ENCODE peak calls at places on chromosomes 13 and 19, in four cellular contexts. One of them, this sample, is unnamed.

GRCh38 chr19:14479985-14480694 is 5.0 kb upstream of the PTGER1 start:
- DNase-seq in GM23338: peak; percentile 89
- DNase-seq in H1: no peak
- DNase-seq in GM12878: no peak
- DNase-seq in this sample: peak; percentile 86

GRCh38 chr19:10228925-10229324 is 2.2 kb downstream of the S1PR2 start:
- DNase-seq in GM12878: no peak
- DNase-seq in GM23338: peak; percentile 87
- DNase-seq in H1: no peak
- DNase-seq in this sample: peak; percentile 65

GRCh38 chr19:6228523-6229215 is 51.1 kb downstream of the MLLT1 start:
- DNase-seq in GM23338: no peak
- DNase-seq in GM12878: no peak
- DNase-seq in H1: no peak
- DNase-seq in this sample: no peak

GRCh38 chr13:44447783-44448182 is 74.2 kb downstream of the SERP2 start:
- DNase-seq in GM12878: no peak
- DNase-seq in H1: no peak
- DNase-seq in GM23338: no peak
- DNase-seq in this sample: no peak

GRCh38 chr19:57233207-57233606 is 2.4 kb downstream of the AURKC start:
- DNase-seq in GM23338: no peak
- DNase-seq in GM12878: no peak
- DNase-seq in H1: no peak
- DNase-seq in this sample: no peak

GRCh38 chr19:54162241-54162805 is 2.8 kb upstream of the LENG1 start:
- DNase-seq in GM12878: no peak
- DNase-seq in H1: no peak
- DNase-seq in GM23338: peak; percentile 90
- DNase-seq in this sample: peak; percentile 89

GRCh38 chr13:28022848-28023518 is 34.5 kb upstream of the URAD start:
- DNase-seq in H1: no peak
- DNase-seq in GM12878: no peak
- DNase-seq in GM23338: peak; percentile 66
- DNase-seq in this sample: no peak

GRCh38 chr19:29988351-29988750 is 46.3 kb downstream of the URI1 start:
- DNase-seq in H1: no peak
- DNase-seq in GM23338: peak; percentile 81
- DNase-seq in GM12878: no peak
- DNase-seq in this sample: peak; percentile 83

GRCh38 chr19:33750587-33751385 is 45.9 kb upstream of the KCTD15 start:
- DNase-seq in GM12878: no peak
- DNase-seq in GM23338: no peak
- DNase-seq in H1: no peak
- DNase-seq in this sample: no peak

GRCh38 chr13:47545630-47546029 is 455.4 kb downstream of the SUCLA2 start:
- DNase-seq in GM12878: no peak
- DNase-seq in H1: no peak
- DNase-seq in GM23338: no peak
- DNase-seq in this sample: no peak

DNA sequence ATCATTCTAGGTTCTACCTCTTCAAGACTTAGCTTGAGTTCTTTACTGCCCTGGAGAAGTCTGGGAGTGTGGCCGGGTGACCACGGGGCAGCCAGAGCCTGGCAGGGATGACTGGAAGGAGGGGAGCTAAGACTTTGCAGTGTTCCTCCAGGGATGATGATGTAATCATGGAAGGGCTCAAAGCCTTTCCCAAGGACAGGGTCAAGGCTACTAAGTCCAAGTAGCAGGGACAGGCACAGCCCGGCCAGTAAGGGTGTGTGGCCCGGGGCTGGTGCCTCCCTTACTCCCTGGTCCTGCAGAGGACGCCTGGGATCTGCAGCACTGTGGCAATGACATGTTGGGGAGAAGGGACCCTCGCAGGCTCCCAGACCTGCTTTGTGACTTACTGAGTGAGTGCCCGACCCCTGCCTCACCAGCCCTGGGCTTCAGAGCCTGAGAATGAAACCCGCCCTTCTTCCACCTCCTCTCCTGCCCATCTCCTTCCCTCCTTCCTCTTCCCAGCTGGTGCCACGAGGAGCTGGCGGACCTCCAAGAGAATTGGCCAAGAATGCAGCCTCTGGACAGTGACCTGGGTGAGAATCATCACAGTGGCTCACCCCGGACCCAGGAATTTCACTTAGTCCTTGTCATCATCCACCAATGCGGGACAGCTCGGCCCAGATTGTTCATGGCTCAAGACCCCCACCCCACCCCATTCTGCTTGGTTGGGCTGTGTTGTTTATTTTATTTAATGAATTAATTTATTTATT is 15.6 kb upstream of the FBXO17 start:
- DNase-seq in H1: no peak
- DNase-seq in GM12878: no peak
- DNase-seq in GM23338: no peak
- DNase-seq in this sample: no peak
- TF ChIP-seq CREB1 in H1: no peak
- TF ChIP-seq CREB1 in GM12878: no peak
- TF ChIP-seq CREB1 in GM23338: no peak
- TF ChIP-seq CREB1 in this sample: no peak

GRCh38 chr19:18456279-18456678 is 18.3 kb upstream of the ISYNA1 start:
- DNase-seq in H1: no peak
- DNase-seq in GM12878: no peak
- DNase-seq in GM23338: no peak
- DNase-seq in this sample: no peak

GRCh38 chr19:18453269-18454024 is 15.5 kb upstream of the ISYNA1 start:
- DNase-seq in GM23338: no peak
- DNase-seq in H1: no peak
- DNase-seq in GM12878: no peak
- DNase-seq in this sample: no peak

GRCh38 chr19:18460313-18460712 is 22.4 kb upstream of the ISYNA1 start:
- DNase-seq in GM12878: no peak
- DNase-seq in GM23338: no peak
- DNase-seq in H1: no peak
- DNase-seq in this sample: no peak

GRCh38 chr19:18457478-18458331 is 19.8 kb upstream of the ISYNA1 start:
- DNase-seq in H1: no peak
- DNase-seq in GM23338: no peak
- DNase-seq in GM12878: no peak
- DNase-seq in this sample: no peak

DNA sequence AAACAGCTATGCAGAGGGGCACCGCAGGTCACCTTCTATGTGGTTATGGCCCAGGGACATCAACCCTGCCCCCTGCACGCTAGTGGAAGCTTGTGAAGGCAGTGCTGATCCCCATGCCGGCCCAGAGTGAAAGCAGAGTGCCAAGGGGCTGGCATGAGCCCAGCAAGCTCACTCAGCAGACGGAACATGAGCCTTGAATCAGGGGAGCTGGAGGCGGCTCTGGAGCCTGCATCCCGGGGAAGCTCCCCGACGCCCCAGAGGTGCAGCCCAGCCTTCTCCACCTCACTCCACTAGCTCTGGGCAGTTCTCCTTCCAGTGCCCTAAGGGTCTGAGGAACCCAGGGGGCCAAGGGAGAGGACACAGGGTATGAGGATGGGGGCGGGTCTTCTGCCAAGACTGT is 19.0 kb upstream of the ISYNA1 start:
- DNase-seq in GM23338: no peak
- DNase-seq in GM12878: no peak
- DNase-seq in H1: no peak
- DNase-seq in this sample: no peak
- H4K20me1 ChIP-seq in GM23338: no peaks in the 10 kb centered on the region
- H4K20me1 ChIP-seq in GM12878: peaks cover 4% of the 10 kb centered on the region
- H4K20me1 ChIP-seq in H1: peaks cover 10% of the 10 kb centered on the region
- H4K20me1 ChIP-seq in this sample: peaks cover 3% of the 10 kb centered on the region

GRCh38 chr19:17554968-17555479 is 425 bp upstream of the COLGALT1 start:
- DNase-seq in GM23338: no peak
- DNase-seq in GM12878: no peak
- DNase-seq in H1: no peak
- DNase-seq in this sample: no peak

GRCh38 chr19:17555929-17556813 is 722 bp downstream of the COLGALT1 start:
- DNase-seq in H1: no peak
- DNase-seq in GM12878: no peak
- DNase-seq in GM23338: peak; percentile 81
- DNase-seq in this sample: peak; percentile 59

GRCh38 chr19:17556995-17557394 is 1.5 kb downstream of the COLGALT1 start:
- DNase-seq in H1: no peak
- DNase-seq in GM12878: no peak
- DNase-seq in GM23338: no peak
- DNase-seq in this sample: no peak

GRCh38 chr19:17555480-17555928 is at the start of gene COLGALT1:
- DNase-seq in GM23338: peak; percentile 100
- DNase-seq in GM12878: peak; percentile 77
- DNase-seq in H1: peak; percentile 80
- DNase-seq in this sample: peak; percentile 97

GRCh38 chr19:17557461-17557860 is 2.0 kb downstream of the COLGALT1 start:
- DNase-seq in H1: no peak
- DNase-seq in GM23338: no peak
- DNase-seq in GM12878: no peak
- DNase-seq in this sample: no peak
- TF ChIP-seq CREB1 in H1: no peak
- TF ChIP-seq CREB1 in GM23338: no peak
- TF ChIP-seq CREB1 in GM12878: no peak
- TF ChIP-seq CREB1 in this sample: no peak

DNA sequence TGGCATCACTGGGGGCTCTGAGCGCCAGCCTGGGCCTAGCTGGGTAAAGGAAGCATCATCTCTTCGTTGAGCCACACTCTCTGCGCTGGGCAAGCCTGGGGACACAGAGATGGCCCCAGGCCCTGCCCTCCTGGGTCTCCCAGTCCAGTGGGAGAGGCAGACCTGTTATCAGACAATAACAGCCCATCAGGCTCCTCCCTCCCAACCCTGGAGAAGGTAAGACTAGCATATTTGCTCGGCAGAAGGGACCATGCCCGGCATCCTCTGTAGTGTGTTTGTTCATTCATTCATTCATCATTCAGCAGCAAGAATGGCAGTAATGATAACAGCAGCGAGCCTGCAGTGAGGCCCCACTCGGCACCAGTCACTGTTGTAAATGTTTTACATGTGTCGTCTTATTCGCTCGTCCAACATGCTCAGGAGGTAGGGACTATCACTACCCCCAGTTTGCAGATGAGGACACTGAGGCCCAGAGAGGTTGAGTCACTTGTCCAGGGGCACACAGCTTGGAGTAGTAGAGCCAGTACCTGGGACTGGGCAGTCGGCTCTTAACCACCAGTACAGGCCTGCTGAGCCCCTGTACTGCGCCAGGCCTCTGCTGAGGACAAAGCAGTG is 33.2 kb downstream of the PAK4 start:
- DNase-seq in H1: no peak
- DNase-seq in GM12878: no peak
- DNase-seq in GM23338: no peak
- DNase-seq in this sample: peak; percentile 69
- H4K20me1 ChIP-seq in H1: peaks cover 37% of the 10 kb centered on the region
- H4K20me1 ChIP-seq in GM12878: no peaks in the 10 kb centered on the region
- H4K20me1 ChIP-seq in GM23338: peaks cover 5% of the 10 kb centered on the region
- H4K20me1 ChIP-seq in this sample: peaks cover 27% of the 10 kb centered on the region

GRCh38 chr13:68810660-68811059 is 1297.0 kb upstream of the ATXN8OS start:
- DNase-seq in GM23338: peak; percentile 70
- DNase-seq in GM12878: no peak
- DNase-seq in H1: no peak
- DNase-seq in this sample: no peak

GRCh38 chr13:68816715-68817114 is 1290.9 kb upstream of the ATXN8OS start:
- DNase-seq in GM12878: no peak
- DNase-seq in H1: no peak
- DNase-seq in GM23338: no peak
- DNase-seq in this sample: no peak

GRCh38 chr13:68808456-68808855 is 1299.2 kb upstream of the ATXN8OS start:
- DNase-seq in GM23338: no peak
- DNase-seq in GM12878: no peak
- DNase-seq in H1: no peak
- DNase-seq in this sample: no peak

GRCh38 chr13:68813397-68813796 is 1294.2 kb upstream of the ATXN8OS start:
- DNase-seq in H1: no peak
- DNase-seq in GM23338: no peak
- DNase-seq in GM12878: no peak
- DNase-seq in this sample: no peak
- TF ChIP-seq CREB1 in H1: no peak
- TF ChIP-seq CREB1 in GM23338: no peak
- TF ChIP-seq CREB1 in GM12878: no peak
- TF ChIP-seq CREB1 in this sample: no peak

GRCh38 chr19:1012334-1012733 is 8.6 kb downstream of the TMEM259 start:
- DNase-seq in GM12878: no peak
- DNase-seq in H1: no peak
- DNase-seq in GM23338: no peak
- DNase-seq in this sample: no peak

GRCh38 chr19:1015061-1015781 is 5.7 kb downstream of the TMEM259 start:
- DNase-seq in GM12878: no peak
- DNase-seq in GM23338: no peak
- DNase-seq in H1: no peak
- DNase-seq in this sample: no peak

GRCh38 chr19:1011831-1012333 is 9.0 kb downstream of the TMEM259 start:
- DNase-seq in GM12878: no peak
- DNase-seq in H1: no peak
- DNase-seq in GM23338: no peak
- DNase-seq in this sample: no peak

GRCh38 chr19:1014161-1015060 is 6.5 kb downstream of the TMEM259 start:
- DNase-seq in H1: no peak
- DNase-seq in GM12878: no peak
- DNase-seq in GM23338: no peak
- DNase-seq in this sample: no peak

GRCh38 chr19:1013218-1013617 is 7.7 kb downstream of the TMEM259 start:
- DNase-seq in GM23338: no peak
- DNase-seq in H1: no peak
- DNase-seq in GM12878: no peak
- DNase-seq in this sample: no peak
- H4K20me1 ChIP-seq in GM23338: peaks cover 23% of the 10 kb centered on the region
- H4K20me1 ChIP-seq in H1: peaks cover 39% of the 10 kb centered on the region
- H4K20me1 ChIP-seq in GM12878: peaks cover 4% of the 10 kb centered on the region
- H4K20me1 ChIP-seq in this sample: peaks cover 29% of the 10 kb centered on the region

GRCh38 chr19:35005256-35005977 is 5.3 kb downstream of the GRAMD1A start:
- DNase-seq in GM23338: no peak
- DNase-seq in H1: no peak
- DNase-seq in GM12878: no peak
- DNase-seq in this sample: no peak
- TF ChIP-seq CREB1 in GM23338: no peak
- TF ChIP-seq CREB1 in H1: no peak
- TF ChIP-seq CREB1 in GM12878: no peak
- TF ChIP-seq CREB1 in this sample: no peak

This sample was measured in K562.